ENCODE peak calls at places on chromosomes 6 and 20, in six cellular contexts. One of them, this sample, is unnamed.
A peak's percentile ranks its signal among the peaks of the same experiment; 100 is the strongest.

GRCh38 chr6:28683945-28684538 is 158.4 kb downstream of the GPX5 start:
- DNase-seq in HuH-7.5: no peak
- DNase-seq in caudate nucleus: no peak
- DNase-seq in GM23248: peak; percentile 73
- DNase-seq in HCT116: peak; percentile 60
- DNase-seq in mucosa of gallbladder: peak; percentile 17
- DNase-seq in this sample: peak; percentile 63

GRCh38 chr20:45974896-45975565 is 3.0 kb upstream of the ZNF335 start:
- DNase-seq in HuH-7.5: no peak
- DNase-seq in HCT116: no peak
- DNase-seq in GM23248: peak; percentile 30
- DNase-seq in caudate nucleus: no peak
- DNase-seq in mucosa of gallbladder: no peak
- DNase-seq in this sample: no peak

GRCh38 chr6:12335131-12335527 is 45.0 kb downstream of the EDN1 start:
- DNase-seq in mucosa of gallbladder: no peak
- DNase-seq in GM23248: no peak
- DNase-seq in HCT116: no peak
- DNase-seq in caudate nucleus: no peak
- DNase-seq in HuH-7.5: no peak
- DNase-seq in this sample: no peak

GRCh38 chr6:105646391-105646867 is 243.5 kb upstream of the PREP start:
- DNase-seq in caudate nucleus: no peak
- DNase-seq in mucosa of gallbladder: no peak
- DNase-seq in HCT116: no peak
- DNase-seq in GM23248: peak; percentile 4
- DNase-seq in HuH-7.5: no peak
- DNase-seq in this sample: peak; percentile 21

GRCh38 chr6:73969982-73970960 is 274.3 kb downstream of the CD109 start:
- DNase-seq in HCT116: peak; percentile 74
- DNase-seq in mucosa of gallbladder: no peak
- DNase-seq in GM23248: peak; percentile 78
- DNase-seq in caudate nucleus: peak; percentile 1
- DNase-seq in HuH-7.5: no peak
- DNase-seq in this sample: peak; percentile 66

GRCh38 chr6:157368359-157369049 is 12.5 kb upstream of the ZDHHC14 start:
- DNase-seq in caudate nucleus: no peak
- DNase-seq in HuH-7.5: no peak
- DNase-seq in GM23248: no peak
- DNase-seq in mucosa of gallbladder: no peak
- DNase-seq in HCT116: no peak
- DNase-seq in this sample: no peak

GRCh38 chr6:160069050-160069454 is 52.6 kb upstream of the SLC22A1 start:
- DNase-seq in caudate nucleus: no peak
- DNase-seq in HuH-7.5: no peak
- DNase-seq in HCT116: no peak
- DNase-seq in GM23248: no peak
- DNase-seq in mucosa of gallbladder: no peak
- DNase-seq in this sample: no peak

GRCh38 chr20:43914697-43915208 is at the start of gene TOX2:
- DNase-seq in HCT116: no peak
- DNase-seq in caudate nucleus: no peak
- DNase-seq in mucosa of gallbladder: no peak
- DNase-seq in HuH-7.5: no peak
- DNase-seq in GM23248: peak; percentile 73
- DNase-seq in this sample: no peak

GRCh38 chr6:131761061-131761761 is 46.6 kb upstream of the ENPP1 start:
- DNase-seq in mucosa of gallbladder: no peak
- DNase-seq in GM23248: peak; percentile 82
- DNase-seq in caudate nucleus: no peak
- DNase-seq in HuH-7.5: no peak
- DNase-seq in HCT116: no peak
- DNase-seq in this sample: peak; percentile 87

GRCh38 chr20:52624270-52624669 is 347.9 kb upstream of the TSHZ2 start:
- DNase-seq in HCT116: no peak
- DNase-seq in caudate nucleus: no peak
- DNase-seq in HuH-7.5: no peak
- DNase-seq in GM23248: no peak
- DNase-seq in mucosa of gallbladder: no peak
- DNase-seq in this sample: no peak

GRCh38 chr6:131295081-131295480 is 159.8 kb downstream of the AKAP7 start:
- DNase-seq in HCT116: no peak
- DNase-seq in GM23248: no peak
- DNase-seq in HuH-7.5: no peak
- DNase-seq in mucosa of gallbladder: no peak
- DNase-seq in caudate nucleus: no peak
- DNase-seq in this sample: no peak

GRCh38 chr20:20489623-20490341 is 121.9 kb downstream of the INSM1 start:
- DNase-seq in GM23248: no peak
- DNase-seq in caudate nucleus: no peak
- DNase-seq in HuH-7.5: no peak
- DNase-seq in mucosa of gallbladder: no peak
- DNase-seq in HCT116: no peak
- DNase-seq in this sample: no peak

GRCh38 chr6:147017153-147017552 is 187.1 kb upstream of the STXBP5 start:
- DNase-seq in GM23248: no peak
- DNase-seq in caudate nucleus: no peak
- DNase-seq in mucosa of gallbladder: no peak
- DNase-seq in HCT116: no peak
- DNase-seq in HuH-7.5: no peak
- DNase-seq in this sample: no peak

GRCh38 chr6:108952776-108953486 is 104.7 kb downstream of the ARMC2 start:
- DNase-seq in caudate nucleus: no peak
- DNase-seq in HuH-7.5: no peak
- DNase-seq in mucosa of gallbladder: no peak
- DNase-seq in GM23248: peak; percentile 65
- DNase-seq in HCT116: no peak
- DNase-seq in this sample: peak; percentile 33

GRCh38 chr20:9301129-9302072 is 213.0 kb upstream of the LAMP5 start:
- DNase-seq in GM23248: peak; percentile 50
- DNase-seq in caudate nucleus: no peak
- DNase-seq in HuH-7.5: peak; percentile 47
- DNase-seq in HCT116: peak; percentile 6
- DNase-seq in mucosa of gallbladder: peak; percentile 74
- DNase-seq in this sample: peak; percentile 61

GRCh38 chr6:136820541-136820940 is 1.9 kb upstream of the PEX7 start:
- DNase-seq in mucosa of gallbladder: no peak
- DNase-seq in GM23248: no peak
- DNase-seq in HCT116: no peak
- DNase-seq in HuH-7.5: no peak
- DNase-seq in caudate nucleus: no peak
- DNase-seq in this sample: no peak

GRCh38 chr20:53935353-53936084 is 134.9 kb downstream of the BCAS1 start:
- DNase-seq in HCT116: no peak
- DNase-seq in mucosa of gallbladder: no peak
- DNase-seq in GM23248: no peak
- DNase-seq in HuH-7.5: no peak
- DNase-seq in caudate nucleus: no peak
- DNase-seq in this sample: no peak

GRCh38 chr6:6131492-6132109 is 124.9 kb upstream of the NRN1 start:
- DNase-seq in HuH-7.5: no peak
- DNase-seq in HCT116: peak; percentile 10
- DNase-seq in mucosa of gallbladder: no peak
- DNase-seq in caudate nucleus: no peak
- DNase-seq in GM23248: peak; percentile 57
- DNase-seq in this sample: peak; percentile 25

GRCh38 chr6:138008791-138009190 is 98.4 kb downstream of the PERP start:
- DNase-seq in GM23248: no peak
- DNase-seq in mucosa of gallbladder: no peak
- DNase-seq in caudate nucleus: no peak
- DNase-seq in HuH-7.5: no peak
- DNase-seq in HCT116: no peak
- DNase-seq in this sample: no peak

GRCh38 chr6:31362751-31363150 is 5.8 kb upstream of the HLA-B start:
- DNase-seq in HuH-7.5: no peak
- DNase-seq in mucosa of gallbladder: no peak
- DNase-seq in caudate nucleus: no peak
- DNase-seq in GM23248: no peak
- DNase-seq in HCT116: no peak
- DNase-seq in this sample: no peak

GRCh38 chr20:39397646-39398045 is 435.5 kb downstream of the DHX35 start:
- DNase-seq in GM23248: no peak
- DNase-seq in mucosa of gallbladder: no peak
- DNase-seq in HuH-7.5: no peak
- DNase-seq in caudate nucleus: no peak
- DNase-seq in HCT116: no peak
- DNase-seq in this sample: no peak

GRCh38 chr6:121984956-121985355 is 414.5 kb upstream of the HSF2 start:
- DNase-seq in caudate nucleus: no peak
- DNase-seq in GM23248: no peak
- DNase-seq in mucosa of gallbladder: no peak
- DNase-seq in HuH-7.5: no peak
- DNase-seq in HCT116: no peak
- DNase-seq in this sample: no peak

GRCh38 chr20:48718914-48719578 is 108.8 kb downstream of the PREX1 start:
- DNase-seq in GM23248: no peak
- DNase-seq in caudate nucleus: no peak
- DNase-seq in mucosa of gallbladder: no peak
- DNase-seq in HuH-7.5: no peak
- DNase-seq in HCT116: no peak
- DNase-seq in this sample: no peak

GRCh38 chr6:41155132-41155805 is 1.1 kb upstream of the TREML1 start:
- DNase-seq in HuH-7.5: no peak
- DNase-seq in mucosa of gallbladder: no peak
- DNase-seq in caudate nucleus: no peak
- DNase-seq in GM23248: no peak
- DNase-seq in HCT116: no peak
- DNase-seq in this sample: no peak

GRCh38 chr6:121549741-121550140 is 114.3 kb downstream of the GJA1 start:
- DNase-seq in caudate nucleus: no peak
- DNase-seq in HCT116: no peak
- DNase-seq in mucosa of gallbladder: no peak
- DNase-seq in GM23248: peak; percentile 94
- DNase-seq in HuH-7.5: no peak
- DNase-seq in this sample: peak; percentile 88

GRCh38 chr6:156961282-156961892 is 184.2 kb downstream of the ARID1B start:
- DNase-seq in GM23248: no peak
- DNase-seq in HuH-7.5: no peak
- DNase-seq in caudate nucleus: no peak
- DNase-seq in HCT116: no peak
- DNase-seq in mucosa of gallbladder: no peak
- DNase-seq in this sample: no peak